ENCODE peak calls at places on chromosomes 16 and 17, in five cellular contexts. V is NCI-H524; T is GM13977; E is stimulated activated CD8-positive, alpha-beta memory T cell treated with anti-CD3 and anti-CD28 coated beads, Interleukin-7, amount 100 ng/mL, for 1 hour; H is Karpas-422. M is an unnamed sample.

GRCh38 chr17:39854909-39855308 is 9.2 kb downstream of the IKZF3 start:
- DNase-seq in E (no peak), H (no peak), T (no peak), V (no peak), M (no peak)

GRCh38 chr17:74954115-74954514 is 18.4 kb downstream of the OTOP3 start:
- DNase-seq in T (no peak), V (no peak), E (no peak), H (no peak), M (no peak)

GRCh38 chr16:66590322-66590721 is 11.1 kb downstream of the CMTM2 start:
- DNase-seq in H (no peak), E (no peak), V (no peak), T (peak; percentile 42), M (no peak)

GRCh38 chr17:50863221-50863843 is 2.8 kb downstream of the TOB1 start:
- DNase-seq in T (no peak), E (no peak), H (no peak), V (peak; percentile 54), M (peak; percentile 77)

GRCh38 chr17:67392111-67392510 is 15.0 kb downstream of the PITPNC1 start:
- DNase-seq in E (no peak), H (no peak), T (no peak), V (no peak), M (no peak)

GRCh38 chr16:9567674-9568073 is 476.2 kb downstream of the HAPSTR1 start:
- DNase-seq in E (no peak), H (no peak), T (no peak), V (peak; percentile 85), M (no peak)

GRCh38 chr16:89574681-89575246 is 794 bp upstream of the CPNE7 start:
- DNase-seq in E (no peak), V (peak; percentile 68), T (peak; percentile 94), H (peak; percentile 88), M (no peak)

GRCh38 chr16:65781363-65781762 is 585.1 kb upstream of the CDH5 start:
- DNase-seq in T (no peak), E (no peak), H (no peak), V (no peak), M (no peak)

GRCh38 chr16:20075243-20075642 is 1.6 kb upstream of the GPR139 start:
- DNase-seq in V (no peak), E (no peak), T (no peak), H (no peak), M (no peak)

GRCh38 chr16:24805484-24805883 is 40.3 kb upstream of the SLC5A11 start:
- DNase-seq in T (no peak), V (no peak), H (no peak), E (no peak), M (no peak)

GRCh38 chr17:32741381-32741780 is 135.5 kb downstream of the MYO1D start:
- DNase-seq in V (no peak), E (no peak), H (no peak), T (no peak), M (no peak)

GRCh38 chr17:4949321-4950074 is 1.2 kb upstream of the PFN1 start:
- DNase-seq in H (peak; percentile 91), T (peak; percentile 91), E (no peak), V (peak; percentile 68), M (peak; percentile 26)

GRCh38 chr17:77320501-77321256 is 179.9 kb downstream of the SEC14L1 start:
- DNase-seq in E (no peak), T (peak; percentile 71), V (no peak), H (peak; percentile 78), M (no peak)

GRCh38 chr17:13306310-13306962 is 288.6 kb upstream of the ELAC2 start:
- DNase-seq in T (no peak), E (no peak), H (peak; percentile 81), V (no peak), M (no peak)

GRCh38 chr16:31200821-31201510 is 1.6 kb downstream of the PYCARD start:
- DNase-seq in T (no peak), E (no peak), V (no peak), H (peak; percentile 77), M (no peak)

GRCh38 chr16:51392651-51393187 is 241.6 kb upstream of the SALL1 start:
- DNase-seq in T (no peak), E (no peak), V (no peak), H (no peak), M (no peak)

GRCh38 chr16:12168054-12169018 is 191.8 kb downstream of the SNX29 start:
- DNase-seq in V (no peak), H (no peak), T (no peak), E (no peak), M (no peak)

GRCh38 chr17:79811036-79811887 is 14.4 kb upstream of the CBX8 start:
- DNase-seq in T (peak; percentile 81), E (no peak), V (peak; percentile 92), H (peak; percentile 83), M (no peak)

GRCh38 chr16:69350536-69351133 is 951 bp downstream of the TMED6 start:
- DNase-seq in V (peak; percentile 20), E (no peak), H (no peak), T (no peak), M (no peak)

GRCh38 chr17:78986048-78986648 is 6.4 kb upstream of the LGALS3BP start:
- DNase-seq in H (peak; percentile 69), T (no peak), E (no peak), V (no peak), M (no peak)

GRCh38 chr16:85126383-85126730 is 14.1 kb upstream of the CIBAR2 start:
- DNase-seq in V (no peak), E (no peak), T (no peak), H (no peak), M (no peak)

GRCh38 chr16:11256657-11257130 is 690 bp upstream of the SOCS1 start:
- DNase-seq in T (no peak), V (peak; percentile 51), H (no peak), E (no peak), M (no peak)

GRCh38 chr17:50065056-50065455 is 9.1 kb downstream of the ITGA3 start:
- DNase-seq in E (no peak), H (no peak), V (no peak), T (no peak), M (no peak)

GRCh38 chr16:13402601-13403000 is 501.2 kb downstream of the SHISA9 start:
- DNase-seq in T (no peak), E (no peak), H (no peak), V (no peak), M (no peak)

GRCh38 chr17:45038771-45039634 is 12.4 kb downstream of the DCAKD start:
- DNase-seq in T (no peak), H (no peak), V (no peak), E (no peak), M (no peak)

GRCh38 chr17:42392664-42393415 is 4.6 kb upstream of the STAT3 start:
- DNase-seq in V (no peak), H (no peak), E (no peak), T (peak; percentile 67), M (no peak)

GRCh38 chr16:50498756-50499155 is 49.4 kb upstream of the NKD1 start:
- DNase-seq in V (no peak), T (no peak), H (no peak), E (no peak), M (no peak)

GRCh38 chr16:3095869-3096268 is 3.2 kb downstream of the ZSCAN10 start:
- DNase-seq in H (peak; percentile 86), T (peak; percentile 93), V (no peak), E (no peak), M (no peak)

GRCh38 chr16:11757671-11758545 is 15.3 kb upstream of the TXNDC11 start:
- DNase-seq in T (no peak), V (no peak), H (no peak), E (no peak), M (no peak)

GRCh38 chr16:62068747-62069146 is 32.5 kb upstream of the CDH8 start:
- DNase-seq in V (peak; percentile 10), E (no peak), H (peak; percentile 48), T (no peak), M (no peak)

GRCh38 chr17:5864910-5865657 is 205.1 kb upstream of the WSCD1 start:
- DNase-seq in E (no peak), H (no peak), T (no peak), V (no peak), M (no peak)

GRCh38 chr17:20852541-20853370 is 190.1 kb downstream of the USP22 start:
- DNase-seq in T (no peak), V (peak; percentile 89), H (no peak), E (no peak), M (no peak)

GRCh38 chr16:89177501-89177900 is 6.0 kb downstream of the CDH15 start:
- DNase-seq in H (no peak), T (no peak), V (no peak), E (no peak), M (no peak)